ENCODE peak calls at places on chromosomes 3 and 15, in five cellular contexts. N, Z, P, F and J are unnamed samples. For H3K36me3 and H3K4me1, the result is how much of the 10 kb centered on the place peaks cover.

GRCh38 chr3:99128740-99129505 is 227.4 kb upstream of the DCBLD2 start:
- DNase-seq in N (no peak), Z (no peak), F (no peak), P (no peak), J (no peak)

GRCh38 chr3:102124301-102125158 is 275.2 kb downstream of the NFKBIZ start:
- DNase-seq in Z (no peak), N (no peak), P (no peak), F (no peak), J (no peak)

GRCh38 chr3:194872669-194872977 is 186.9 kb downstream of the FAM43A start:
- DNase-seq in F (no peak), Z (no peak), N (no peak), P (no peak), J (no peak)

GRCh38 chr3:138186216-138186615 is 885 bp upstream of the ARMC8 start:
- DNase-seq in F (no peak), Z (no peak), N (no peak), P (no peak), J (no peak)

GRCh38 chr3:45795882-45796765 is at the start of gene SLC6A20:
- DNase-seq in P (no peak), N (no peak), Z (no peak), F (no peak), J (peak)

GRCh38 chr15:58460108-58460507 is 28.3 kb downstream of the LIPC start:
- DNase-seq in P (no peak), F (no peak), N (no peak), Z (peak), J (no peak)

GRCh38 chr15:78709263-78709882 is 68.4 kb upstream of the CHRNB4 start:
- DNase-seq in F (peak), P (peak), Z (no peak), N (peak), J (peak)

GRCh38 chr15:90660195-90660995 is 56.8 kb upstream of the BLM start:
- DNase-seq in Z (peak), F (peak), N (peak), P (peak), J (no peak)

GRCh38 chr15:62163847-62164499 is 1.1 kb downstream of the C2CD4B start:
- DNase-seq in F (no peak), Z (no peak), P (no peak), N (peak), J (peak)

GRCh38 chr15:40238927-40239591 is at the start of gene PAK6:
- DNase-seq in P (peak), F (peak), Z (no peak), N (no peak), J (peak)

GRCh38 chr15:47292638-47293037 is 424.7 kb upstream of the SEMA6D start:
- DNase-seq in N (no peak), F (no peak), Z (no peak), P (no peak), J (no peak)

GRCh38 chr3:7487763-7488162 is 626.8 kb downstream of the GRM7 start:
- DNase-seq in F (no peak), Z (no peak), N (no peak), P (no peak), J (no peak)

GRCh38 chr15:52124270-52124878 is 11.8 kb upstream of the BCL2L10 start:
- DNase-seq in F (no peak), N (no peak), Z (no peak), P (no peak), J (peak)

GRCh38 chr3:170670504-170670903 is 84.6 kb upstream of the SLC7A14 start:
- DNase-seq in N (no peak), F (no peak), Z (no peak), P (no peak), J (no peak)

GRCh38 chr15:38069506-38069905 is 135.1 kb downstream of the TMCO5A start:
- DNase-seq in F (peak), Z (peak), N (no peak), P (peak), J (no peak)

GRCh38 chr15:77791994-77792393 is 159.3 kb upstream of the LINGO1 start:
- DNase-seq in Z (no peak), P (no peak), N (no peak), F (no peak), J (no peak)

GRCh38 chr3:105997800-105998526 is 129.2 kb upstream of the CBLB start:
- DNase-seq in P (no peak), Z (peak), N (no peak), F (no peak), J (no peak)

GRCh38 chr15:64224508-64224907 is 61.7 kb upstream of the PPIB start:
- DNase-seq in Z (no peak), F (peak), P (no peak), N (no peak), J (peak)

GRCh38 chr15:66799242-66799641 is 97.2 kb downstream of the SMAD6 start:
- DNase-seq in F (no peak), Z (peak), P (no peak), N (no peak), J (no peak)

GRCh38 chr15:47968593-47968992 is 152.2 kb upstream of the SLC24A5 start:
- DNase-seq in Z (no peak), N (no peak), F (no peak), P (no peak), J (no peak)

GRCh38 chr3:33918357-33918756 is 119.9 kb downstream of the PDCD6IP start:
- DNase-seq in F (no peak), N (no peak), P (no peak), Z (no peak), J (no peak)

GRCh38 chr3:5226783-5227182 is 39.3 kb downstream of the EDEM1 start:
- DNase-seq in F (no peak), P (peak), N (no peak), Z (no peak), J (no peak)

GRCh38 chr3:38039899-38040261 is 872 bp downstream of the DLEC1 start:
- DNase-seq in F (peak), N (peak), Z (peak), P (peak), J (no peak)

GRCh38 chr3:190862209-190863118 is at the start of gene GMNC:
- DNase-seq in P (no peak), Z (peak), F (peak), N (peak), J (peak)

GRCh38 chr3:66395635-66396034 is 105.2 kb downstream of the LRIG1 start:
- DNase-seq in N (no peak), P (no peak), Z (no peak), F (no peak), J (no peak)

GRCh38 chr3:66396161-66396760 is 104.6 kb downstream of the LRIG1 start:
- DNase-seq in P (no peak), F (no peak), N (no peak), Z (no peak), J (no peak)

GRCh38 chr3:66393486-66394260 is 107.1 kb downstream of the LRIG1 start:
- DNase-seq in Z (no peak), N (no peak), P (peak), F (no peak), J (no peak)

GRCh38 chr3:66392966-66393485 is 107.8 kb downstream of the LRIG1 start:
- DNase-seq in N (no peak), Z (no peak), F (no peak), P (no peak), J (no peak)

GRCh38 chr3:66394261-66395249 is 106.3 kb downstream of the LRIG1 start:
- DNase-seq in Z (no peak), P (no peak), N (no peak), F (no peak), J (no peak)
- H3K36me3 ChIP-seq in Z (under half), P (half or more), N (half or more), F (under half), J (under half)

GRCh38 chr15:25787855-25788521 is 75.1 kb downstream of the ATP10A start:
- DNase-seq in Z (peak), P (no peak), F (peak), N (no peak), J (peak)

GRCh38 chr15:25789206-25789605 is 73.9 kb downstream of the ATP10A start:
- DNase-seq in Z (peak), P (no peak), F (peak), N (no peak), J (no peak)

GRCh38 chr15:25789616-25790002 is 73.5 kb downstream of the ATP10A start:
- DNase-seq in P (no peak), N (no peak), Z (peak), F (no peak), J (no peak)

GRCh38 chr15:25792128-25792527 is 71.0 kb downstream of the ATP10A start:
- DNase-seq in Z (peak), F (no peak), N (no peak), P (no peak), J (no peak)

DNA sequence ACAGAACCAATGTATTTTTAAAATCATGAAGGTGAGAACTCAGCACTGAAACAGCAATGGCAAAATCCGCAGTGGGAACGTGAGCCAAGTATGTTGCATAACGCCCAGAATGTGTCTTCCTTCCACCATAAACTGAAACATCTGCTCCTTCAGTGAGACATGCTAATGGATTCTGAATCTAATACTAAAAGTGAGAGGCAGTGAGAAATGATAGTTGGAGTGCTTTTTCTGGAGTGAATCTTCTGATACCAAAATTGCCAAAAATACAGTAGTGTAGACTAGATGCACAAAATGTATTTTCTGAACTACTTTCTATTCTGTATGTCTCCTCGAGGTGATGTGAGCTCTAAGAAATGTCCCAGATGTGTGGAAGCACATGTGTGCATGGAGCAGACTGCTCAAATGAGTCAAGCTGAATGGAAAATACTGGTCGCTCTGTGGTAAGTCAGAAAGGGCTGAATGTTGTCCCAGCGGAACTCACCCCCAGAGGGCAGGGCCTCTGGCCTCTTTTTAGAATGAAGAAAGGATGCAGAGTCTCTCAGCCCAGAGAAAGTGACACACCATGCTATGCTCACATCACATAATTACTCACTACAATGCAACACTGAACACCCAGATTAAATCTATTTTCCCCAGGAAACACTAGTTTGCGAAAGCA is 73.0 kb downstream of the ATP10A start:
- DNase-seq in N (peak), F (peak), P (peak), Z (peak), J (no peak)
- H3K4me1 ChIP-seq in N (under half), F (under half), P (under half), Z (half or more), J (under half)

GRCh38 chr3:130705501-130705900 is 41.1 kb downstream of the PIK3R4 start:
- DNase-seq in P (no peak), N (no peak), F (no peak), Z (no peak), J (no peak)
- H3K36me3 ChIP-seq in P (half or more), N (half or more), F (under half), Z (under half), J (under half)

GRCh38 chr15:97483232-97483631 is 477.3 kb upstream of the ARRDC4 start:
- DNase-seq in Z (no peak), F (no peak), N (no peak), P (no peak), J (no peak)
- H3K4me1 ChIP-seq in Z (under half), F (under half), N (under half), P (under half), J (under half)

GRCh38 chr3:113409676-113410075 is 31.6 kb downstream of the CFAP44 start:
- DNase-seq in N (no peak), Z (no peak), F (no peak), P (no peak), J (no peak)

GRCh38 chr3:113405180-113405579 is 36.1 kb downstream of the CFAP44 start:
- DNase-seq in P (no peak), F (no peak), Z (no peak), N (no peak), J (no peak)

DNA sequence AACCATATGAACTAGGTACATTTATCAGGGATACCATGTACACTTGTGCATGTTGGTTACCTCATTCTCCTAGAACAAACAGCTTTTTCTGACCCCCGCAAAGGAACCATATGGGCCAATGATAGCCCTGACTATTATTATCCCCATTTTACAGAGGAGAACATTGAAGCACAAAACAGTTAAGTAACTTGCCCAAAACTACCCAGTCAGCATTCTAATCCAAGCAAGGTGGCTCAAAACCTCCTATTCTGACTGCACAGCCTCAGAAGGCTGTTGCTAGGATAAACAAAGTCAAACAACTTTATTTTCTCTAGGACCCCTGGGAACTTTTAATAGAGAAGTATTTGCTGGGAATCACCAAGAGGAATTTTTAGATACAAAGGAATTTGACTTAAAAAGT is 36.7 kb downstream of the CFAP44 start:
- DNase-seq in N (no peak), P (no peak), Z (no peak), F (no peak), J (no peak)
- H3K36me3 ChIP-seq in N (under half), P (under half), Z (under half), F (under half), J (under half)

DNA sequence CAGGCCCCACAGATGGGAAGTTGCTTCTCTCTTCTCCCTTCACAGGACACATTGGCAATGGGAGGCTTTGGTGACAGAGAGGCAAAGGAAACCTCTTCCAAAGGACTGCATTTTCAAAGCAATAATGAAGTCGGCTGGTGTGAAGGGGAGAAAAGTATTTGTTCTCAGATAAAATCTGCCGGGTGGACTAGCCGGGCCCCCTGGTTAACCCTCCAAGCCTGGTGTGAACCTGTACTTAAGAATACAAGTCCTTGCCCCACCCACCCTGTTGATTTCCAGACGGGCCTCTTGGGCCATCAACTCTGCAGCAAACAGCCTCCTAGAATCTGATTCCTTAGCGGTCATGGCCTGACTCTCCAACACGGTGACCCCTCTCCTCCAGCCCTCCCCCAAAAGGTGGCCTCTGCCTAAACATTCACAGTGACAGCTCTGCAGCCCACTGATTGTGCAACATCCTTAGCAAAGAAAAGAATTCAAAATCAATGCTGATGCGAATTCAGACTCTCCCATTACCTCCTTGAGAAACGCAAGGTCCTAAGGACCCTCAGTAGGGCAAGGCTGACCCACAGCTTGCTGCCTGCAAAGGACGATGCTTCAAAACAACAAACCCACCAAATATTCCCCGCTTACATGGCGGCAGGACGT is 9.9 kb downstream of the TLE3 start:
- DNase-seq in Z (no peak), P (no peak), N (no peak), F (no peak), J (no peak)
- H3K4me1 ChIP-seq in Z (under half), P (under half), N (half or more), F (under half), J (under half)